ENCODE peak calls at places on chromosomes 2 and 18, in four cellular contexts. H is Panc1, F is WERI-Rb-1, G is fibroblast of lung. W is an unnamed sample.

GRCh38 chr2:96251721-96252292 is 14.0 kb downstream of the TMEM127 start:
- DNase-seq in H (no peak), F (peak), G (peak), W (peak)

GRCh38 chr2:121501070-121501469 is 29.6 kb upstream of the RNU4ATAC start:
- DNase-seq in H (no peak), F (no peak), G (peak), W (peak)

GRCh38 chr2:190717764-190718651 is 69.1 kb downstream of the NAB1 start:
- DNase-seq in H (no peak), F (no peak), G (no peak), W (no peak)

GRCh38 chr2:47070920-47071824 is 83.9 kb downstream of the STPG4 start:
- DNase-seq in H (no peak), F (no peak), G (peak), W (peak)

GRCh38 chr2:161438598-161438997 is 22.5 kb downstream of the TBR1 start:
- DNase-seq in H (no peak), F (no peak), G (no peak), W (no peak)

GRCh38 chr2:170929686-170930050 is 615 bp downstream of the GORASP2 start:
- DNase-seq in H (no peak), F (peak), G (peak), W (peak)

GRCh38 chr2:16105664-16106281 is 165.4 kb downstream of the MYCN start:
- DNase-seq in H (no peak), F (peak), G (no peak), W (no peak)

GRCh38 chr2:121004950-121005349 is 269.3 kb downstream of the GLI2 start:
- DNase-seq in H (no peak), F (no peak), G (no peak), W (no peak)

GRCh38 chr2:26986576-26986975 is 16.1 kb downstream of the MAPRE3 start:
- DNase-seq in H (no peak), F (no peak), G (no peak), W (no peak)

GRCh38 chr2:194700116-194700515 is 956.9 kb upstream of the SLC39A10 start:
- DNase-seq in H (no peak), F (no peak), G (no peak), W (no peak)

GRCh38 chr2:210363261-210363660 is 48.3 kb upstream of the MYL1 start:
- DNase-seq in H (no peak), F (no peak), G (no peak), W (no peak)

GRCh38 chr2:5690718-5691658 is 1.2 kb upstream of the SOX11 start:
- DNase-seq in H (no peak), F (peak), G (peak), W (no peak)

GRCh38 chr2:5692561-5693287 is 540 bp downstream of the SOX11 start:
- DNase-seq in H (no peak), F (peak), G (peak), W (peak)

GRCh38 chr2:5693288-5694015 is 1.3 kb downstream of the SOX11 start:
- DNase-seq in H (no peak), F (peak), G (peak), W (peak)

GRCh38 chr2:5690231-5690630 is 2.0 kb upstream of the SOX11 start:
- DNase-seq in H (no peak), F (peak), G (peak), W (no peak)

GRCh38 chr2:5691659-5692529 is at the start of gene SOX11:
- DNase-seq in H (no peak), F (peak), G (peak), W (peak)
- TF ChIP-seq CTCF in H (no peak), F (peak), G (peak), W (no peak)

GRCh38 chr2:17543131-17543660 is 2.7 kb downstream of the VSNL1 start:
- DNase-seq in H (no peak), F (no peak), G (no peak), W (no peak)
- H3K4me3 ChIP-seq in H (no peak), F (no peak), G (no peak), W (no peak)

DNA sequence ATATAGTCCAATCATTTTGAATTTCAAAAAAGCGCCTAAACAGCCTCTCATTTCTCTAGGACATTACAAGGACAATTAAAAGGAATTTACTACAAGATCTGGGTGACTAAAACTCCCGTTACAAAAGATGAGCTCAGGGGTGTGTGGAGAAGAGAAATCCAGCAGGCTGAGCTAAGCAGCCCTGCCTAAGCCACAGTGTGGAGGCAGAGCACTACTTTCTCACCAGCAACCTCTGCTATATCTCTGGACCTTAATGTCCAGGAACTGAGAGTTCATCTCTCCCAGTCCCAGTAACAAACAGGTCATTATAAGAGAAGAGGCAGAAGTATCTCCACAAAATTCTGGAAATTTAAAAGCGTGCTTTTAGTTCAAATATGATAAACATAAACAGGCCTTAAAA is 18.9 kb upstream of the ANKRD62 start:
- DNase-seq in H (no peak), F (no peak), G (no peak), W (no peak)
- TF ChIP-seq CTCF in H (peak), F (peak), G (peak), W (no peak)

GRCh38 chr2:20422679-20423271 is 24.1 kb upstream of the RHOB start:
- DNase-seq in H (no peak), F (peak), G (peak), W (peak)

GRCh38 chr2:20423376-20423775 is 23.5 kb upstream of the RHOB start:
- DNase-seq in H (no peak), F (no peak), G (no peak), W (no peak)

GRCh38 chr2:20421988-20422678 is 24.7 kb upstream of the RHOB start:
- DNase-seq in H (no peak), F (peak), G (peak), W (peak)

GRCh38 chr2:20419752-20420151 is 27.1 kb upstream of the RHOB start:
- DNase-seq in H (no peak), F (peak), G (no peak), W (no peak)

DNA sequence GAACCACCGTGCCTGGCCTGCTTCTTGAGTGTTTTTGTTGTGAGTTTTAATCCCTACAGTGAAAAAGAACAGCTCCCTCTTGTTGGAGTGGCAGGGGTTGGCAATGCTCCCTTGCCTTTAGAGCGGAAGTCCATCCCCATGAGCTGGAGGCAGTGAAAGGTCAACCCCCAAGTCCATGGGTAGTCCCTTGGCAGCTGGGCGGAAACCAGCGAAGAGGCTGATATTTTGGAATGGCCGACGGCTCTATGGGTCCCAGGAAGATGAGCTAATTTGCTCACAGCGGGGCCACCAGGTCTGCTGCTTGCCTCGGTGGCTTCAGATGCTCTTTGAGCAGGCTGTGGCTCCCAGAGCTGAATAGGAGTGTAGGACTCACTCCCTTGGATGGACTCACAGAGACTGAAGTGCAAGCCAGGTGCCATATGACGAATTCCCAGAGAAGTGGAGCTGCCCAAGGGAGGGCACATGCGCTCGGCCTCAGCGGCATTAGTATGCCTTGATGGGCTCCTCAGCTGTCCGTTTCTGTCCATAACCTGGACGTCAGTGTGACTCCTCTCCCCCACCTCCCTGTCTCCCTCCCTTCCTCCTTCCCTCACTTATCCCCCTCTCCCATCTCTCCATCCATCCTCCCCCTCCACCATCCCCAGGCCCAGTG is 25.4 kb upstream of the RHOB start:
- DNase-seq in H (no peak), F (peak), G (no peak), W (no peak)
- H3K4me3 ChIP-seq in H (no peak), F (no peak), G (no peak), W (no peak)

GRCh38 chr2:180125245-180125962 is 118.3 kb upstream of the CWC22 start:
- DNase-seq in H (peak), F (peak), G (peak), W (peak)
- TF ChIP-seq CTCF in H (peak), F (peak), G (peak), W (peak)

DNA sequence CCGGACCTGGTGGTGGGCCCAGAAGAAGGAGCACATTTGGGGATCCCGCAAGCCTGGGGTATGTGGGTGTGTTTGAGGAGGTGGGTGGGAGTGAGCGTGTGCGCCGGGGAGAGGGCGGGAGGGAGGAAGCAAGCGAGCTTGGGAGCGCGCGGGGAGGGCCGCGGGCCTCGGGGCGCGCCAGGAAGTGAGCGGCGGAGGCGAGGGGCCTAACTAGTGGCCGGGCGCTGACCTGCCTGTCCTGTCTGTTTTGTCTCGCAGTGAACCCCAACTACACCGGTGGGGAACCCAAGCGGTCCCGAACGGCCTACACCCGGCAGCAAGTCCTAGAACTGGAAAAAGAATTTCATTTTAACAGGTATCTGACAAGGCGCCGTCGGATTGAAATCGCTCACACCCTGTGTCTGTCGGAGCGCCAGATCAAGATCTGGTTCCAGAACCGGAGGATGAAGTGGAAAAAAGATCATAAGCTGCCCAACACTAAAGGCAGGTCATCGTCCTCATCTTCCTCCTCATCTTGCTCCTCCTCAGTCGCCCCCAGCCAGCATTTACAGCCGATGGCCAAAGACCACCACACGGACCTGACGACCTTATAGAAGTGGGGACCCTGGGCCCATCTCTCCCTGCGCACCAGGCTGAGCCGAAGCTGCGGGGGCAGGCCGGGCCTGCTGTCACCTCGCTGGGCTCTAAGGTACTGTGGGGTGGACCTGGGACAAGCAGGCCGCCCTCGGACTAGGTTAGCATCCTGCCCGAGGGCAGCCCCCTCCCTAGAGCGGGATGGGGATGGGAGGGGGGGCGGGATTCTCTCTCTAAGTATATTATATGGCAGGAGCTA is 1.2 kb downstream of the HOXD4 start:
- DNase-seq in H (no peak), F (no peak), G (no peak), W (no peak)
- H3K4me3 ChIP-seq in H (no peak), F (no peak), G (no peak), W (peak)

GRCh38 chr2:241219856-241220356 is 31.4 kb downstream of the ANO7 start:
- DNase-seq in H (no peak), F (no peak), G (no peak), W (no peak)

GRCh38 chr2:241219030-241219382 is 30.5 kb downstream of the ANO7 start:
- DNase-seq in H (no peak), F (no peak), G (no peak), W (no peak)

GRCh38 chr2:241217320-241218031 is 29.0 kb downstream of the ANO7 start:
- DNase-seq in H (no peak), F (no peak), G (peak), W (peak)

GRCh38 chr2:241216211-241216761 is 27.8 kb downstream of the ANO7 start:
- DNase-seq in H (no peak), F (no peak), G (no peak), W (no peak)

GRCh38 chr2:241218131-241219029 is 29.9 kb downstream of the ANO7 start:
- DNase-seq in H (no peak), F (peak), G (no peak), W (peak)
- TF ChIP-seq CTCF in H (no peak), F (peak), G (peak), W (no peak)

GRCh38 chr18:75916641-75916982 is 489.1 kb upstream of the SMIM21 start:
- DNase-seq in H (no peak), F (no peak), G (no peak), W (no peak)
- H3K4me3 ChIP-seq in H (no peak), F (no peak), G (no peak), W (peak)